ENCODE peak calls at places on chromosomes 12 and 14, in four cellular contexts. L is fibroblast of lung, Z is chondrocyte, P is fibroblast of pulmonary artery. N is an unnamed sample.

GRCh38 chr14:68172664-68173063 is 353.1 kb downstream of the RAD51B start:
- DNase-seq in L (no peak), Z (no peak), P (no peak), N (peak)

GRCh38 chr12:6539276-6540134 is 5.2 kb downstream of the GAPDH start:
- DNase-seq in L (no peak), Z (no peak), P (no peak), N (peak)

GRCh38 chr12:84572186-84572585 is 340.4 kb downstream of the SLC6A15 start:
- DNase-seq in L (no peak), Z (no peak), P (no peak), N (no peak)

GRCh38 chr14:96231731-96232130 is 24.3 kb upstream of the BDKRB1 start:
- DNase-seq in L (no peak), Z (no peak), P (no peak), N (no peak)

GRCh38 chr12:6635856-6636521 is at the start of gene LPAR5:
- DNase-seq in L (no peak), Z (no peak), P (no peak), N (no peak)

GRCh38 chr14:83826838-83827237 is 1703.1 kb upstream of the FLRT2 start:
- DNase-seq in L (peak), Z (no peak), P (peak), N (peak)

GRCh38 chr14:56959869-56960268 is 149.6 kb upstream of the OTX2 start:
- DNase-seq in L (no peak), Z (no peak), P (no peak), N (no peak)

GRCh38 chr12:76866726-76867125 is 12.1 kb downstream of the CSRP2 start:
- DNase-seq in L (peak), Z (no peak), P (no peak), N (peak)

GRCh38 chr14:22039938-22040780 is 366.5 kb upstream of the OR4E1 start:
- DNase-seq in L (no peak), Z (no peak), P (peak), N (no peak)

GRCh38 chr12:50825372-50825838 is 17.3 kb upstream of the TMPRSS12 start:
- DNase-seq in L (peak), Z (no peak), P (peak), N (peak)

GRCh38 chr12:69508091-69508490 is 37.9 kb downstream of the FRS2 start:
- DNase-seq in L (peak), Z (no peak), P (no peak), N (no peak)

GRCh38 chr12:122202017-122202416 is 1.5 kb upstream of the B3GNT4 start:
- DNase-seq in L (no peak), Z (no peak), P (no peak), N (peak)

GRCh38 chr14:20438664-20439063 is 2.7 kb upstream of the KLHL33 start:
- DNase-seq in L (no peak), Z (no peak), P (no peak), N (no peak)

GRCh38 chr14:71206766-71207371 is 299.6 kb downstream of the PCNX1 start:
- DNase-seq in L (peak), Z (no peak), P (peak), N (peak)

GRCh38 chr12:113831016-113831415 is 135.1 kb downstream of the RBM19 start:
- DNase-seq in L (peak), Z (no peak), P (peak), N (peak)

GRCh38 chr14:85479771-85480170 is 50.2 kb upstream of the FLRT2 start:
- DNase-seq in L (no peak), Z (no peak), P (no peak), N (no peak)

GRCh38 chr14:36767603-36768281 is 106.1 kb downstream of the PAX9 start:
- DNase-seq in L (no peak), Z (no peak), P (no peak), N (no peak)

DNA sequence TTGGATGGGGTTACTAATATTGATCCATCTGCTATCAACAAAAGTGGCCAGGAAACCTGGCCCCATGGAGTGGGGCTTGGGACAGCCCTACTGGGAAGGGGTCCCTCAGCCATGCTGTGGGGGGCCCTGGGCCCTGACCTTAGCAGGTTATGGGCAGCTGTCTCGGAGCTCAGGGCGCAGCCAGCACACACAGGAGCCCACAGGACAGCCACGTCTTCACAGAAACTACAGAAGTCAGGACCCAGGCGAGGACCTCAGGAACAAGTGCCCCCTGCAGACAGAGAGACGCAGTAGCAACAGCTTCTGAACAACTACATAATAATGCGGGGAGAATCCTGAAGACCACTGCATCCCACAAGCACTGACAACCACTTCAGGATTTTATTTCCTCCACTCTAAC is 11.9 kb upstream of the FKBP11 start:
- DNase-seq in L (no peak), Z (no peak), P (no peak), N (no peak)
- TF ChIP-seq CTCF in L (no peak), Z (no peak), P (peak), N (no peak)

DNA sequence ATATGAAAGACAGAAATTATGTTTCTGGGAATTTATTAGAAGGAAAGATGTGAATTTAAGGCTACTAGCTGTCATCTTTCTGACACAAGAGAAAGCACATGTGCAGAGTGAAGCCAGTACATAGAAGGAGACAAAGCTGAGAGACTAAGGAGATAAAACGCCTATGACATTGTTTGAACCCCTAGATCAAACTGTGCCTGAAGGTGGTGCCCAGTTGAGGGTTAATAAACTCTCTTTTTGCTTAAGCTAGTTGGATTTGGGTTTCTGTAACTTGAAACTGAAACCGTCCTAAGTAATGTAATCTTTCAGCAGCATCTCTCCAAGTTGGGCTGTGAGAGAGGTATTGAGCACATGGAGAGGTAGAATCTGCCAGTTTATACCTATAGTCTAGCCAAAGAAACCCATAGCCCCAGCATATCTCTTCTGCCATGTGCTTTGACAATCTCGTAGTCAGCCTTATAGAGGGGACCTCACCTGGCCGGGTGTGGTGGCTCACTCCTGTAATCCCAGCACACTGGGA is 84.2 kb downstream of the LRRC74A start:
- DNase-seq in L (no peak), Z (no peak), P (no peak), N (no peak)
- TF ChIP-seq CTCF in L (no peak), Z (no peak), P (no peak), N (no peak)

GRCh38 chr14:46344327-46344937 is 307.1 kb downstream of the RPL10L start:
- DNase-seq in L (peak), Z (no peak), P (peak), N (peak)
- TF ChIP-seq CTCF in L (peak), Z (peak), P (peak), N (peak)

GRCh38 chr12:52362118-52362726 is 5.1 kb downstream of the KRT85 start:
- DNase-seq in L (no peak), Z (no peak), P (no peak), N (no peak)
- TF ChIP-seq CTCF in L (peak), Z (peak), P (peak), N (no peak)

GRCh38 chr12:88946377-88946997 is 366.2 kb upstream of the KITLG start:
- DNase-seq in L (peak), Z (no peak), P (peak), N (peak)
- TF ChIP-seq CTCF in L (peak), Z (no peak), P (peak), N (peak)

DNA sequence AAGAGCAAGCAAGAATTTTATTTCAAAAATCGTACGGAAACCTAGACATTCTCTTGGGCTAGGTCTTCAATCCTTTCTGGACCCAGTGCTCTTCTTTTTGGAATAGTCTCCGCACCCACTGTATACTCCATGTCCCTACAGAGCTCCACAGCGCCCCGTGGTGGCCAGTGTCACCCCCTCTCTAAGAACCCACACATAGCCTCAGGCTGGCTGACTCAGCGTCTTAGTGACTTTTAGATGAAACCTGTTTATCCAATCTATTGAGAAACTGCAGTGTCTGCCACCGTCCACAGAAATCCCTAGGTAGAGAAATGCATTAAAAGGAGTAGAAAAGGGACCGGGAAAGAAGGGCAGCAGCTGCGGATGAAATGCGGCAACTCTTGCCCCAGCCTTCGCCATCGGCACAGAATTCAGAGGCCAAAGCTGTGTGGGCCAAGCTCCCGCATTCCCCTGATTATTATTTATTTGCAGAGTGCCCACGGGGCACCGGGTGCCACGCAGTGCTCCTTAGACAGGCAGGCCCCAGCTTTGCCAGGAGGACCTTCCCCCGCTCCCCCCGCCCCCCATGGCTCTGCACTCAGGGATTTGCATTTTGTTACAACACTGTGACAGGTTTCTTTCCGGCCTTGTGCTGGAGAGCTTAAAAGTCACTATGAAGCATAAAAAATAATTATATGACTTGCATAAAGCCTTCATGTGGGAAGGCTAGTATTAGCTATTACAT is 170.1 kb upstream of the FKBP4 start:
- DNase-seq in L (peak), Z (no peak), P (no peak), N (peak)
- TF ChIP-seq CTCF in L (peak), Z (peak), P (peak), N (peak)